ENCODE peak calls at places on chromosome 20, in nine cellular contexts. R is cardiac fibroblast, M is A549, I is neural progenitor cell, D is GM13976, X is heart right ventricle, W is breast epithelium, Z is endothelial cell, Q is HFFc6. A is an unnamed sample.

GRCh38 chr20:46402236-46402886 is 4.1 kb downstream of the ELMO2 start:
- DNase-seq in R (peak), M (no peak), I (no peak), D (no peak), X (no peak), W (no peak), Z (no peak), Q (peak), A (no peak)

GRCh38 chr20:16205505-16205904 is 367.7 kb downstream of the KIF16B start:
- DNase-seq in R (no peak), M (no peak), I (no peak), D (no peak), X (no peak), W (no peak), Z (no peak), Q (no peak), A (no peak)

GRCh38 chr20:61901421-61902212 is 164.1 kb downstream of the TAF4 start:
- DNase-seq in R (no peak), M (no peak), I (no peak), D (no peak), X (no peak), W (no peak), Z (no peak), Q (peak), A (peak)

GRCh38 chr20:47220161-47220582 is 136.3 kb downstream of the ZMYND8 start:
- DNase-seq in R (peak), M (peak), I (peak), D (peak), X (no peak), W (no peak), Z (peak), Q (peak), A (peak)

GRCh38 chr20:4657096-4657495 is 64.6 kb upstream of the PRND start:
- DNase-seq in R (no peak), M (no peak), I (no peak), D (no peak), X (no peak), W (no peak), Z (no peak), Q (no peak), A (no peak)

GRCh38 chr20:41632896-41633295 is 14.7 kb upstream of the CHD6 start:
- DNase-seq in R (peak), M (no peak), I (no peak), D (no peak), X (no peak), W (no peak), Z (no peak), Q (peak), A (no peak)

GRCh38 chr20:48725589-48725991 is 102.2 kb downstream of the PREX1 start:
- DNase-seq in R (peak), M (peak), I (no peak), D (no peak), X (no peak), W (no peak), Z (no peak), Q (peak), A (no peak)

GRCh38 chr20:9515761-9516657 is 1.6 kb downstream of the LAMP5 start:
- DNase-seq in R (peak), M (no peak), I (peak), D (no peak), X (peak), W (no peak), Z (no peak), Q (no peak), A (peak)

GRCh38 chr20:16803965-16804792 is 56.0 kb downstream of the OTOR start:
- DNase-seq in R (peak), M (peak), I (peak), D (peak), X (peak), W (no peak), Z (peak), Q (peak), A (peak)

GRCh38 chr20:24605937-24606455 is 136.6 kb downstream of the SYNDIG1 start:
- DNase-seq in R (no peak), M (no peak), I (no peak), D (no peak), X (no peak), W (no peak), Z (no peak), Q (no peak), A (no peak)

GRCh38 chr20:47962286-47962685 is 177.0 kb upstream of the SULF2 start:
- DNase-seq in R (no peak), M (no peak), I (no peak), D (no peak), X (no peak), W (no peak), Z (no peak), Q (no peak), A (no peak)

GRCh38 chr20:58254890-58255289 is 26.4 kb upstream of the ANKRD60 start:
- DNase-seq in R (no peak), M (no peak), I (no peak), D (no peak), X (no peak), W (no peak), Z (no peak), Q (no peak), A (no peak)

GRCh38 chr20:18094191-18094590 is 36.5 kb upstream of the OVOL2 start:
- DNase-seq in R (no peak), M (no peak), I (no peak), D (no peak), X (no peak), W (no peak), Z (no peak), Q (no peak), A (no peak)

GRCh38 chr20:34095825-34096224 is 16.2 kb downstream of the EIF2S2 start:
- DNase-seq in R (no peak), M (no peak), I (no peak), D (no peak), X (no peak), W (no peak), Z (no peak), Q (no peak), A (no peak)
- TF ChIP-seq CTCF in R (no peak), M (no peak), I (no peak), D (no peak), X (no peak), W (no peak), Z (no peak), Q (no peak), A (no peak)

GRCh38 chr20:37317316-37317715 is 27.9 kb downstream of the MANBAL start:
- DNase-seq in R (no peak), M (no peak), I (no peak), D (no peak), X (no peak), W (no peak), Z (no peak), Q (no peak), A (no peak)

GRCh38 chr20:37319120-37319717 is 26.7 kb upstream of the SRC start:
- DNase-seq in R (no peak), M (no peak), I (peak), D (no peak), X (no peak), W (no peak), Z (no peak), Q (peak), A (no peak)

GRCh38 chr20:37316775-37317170 is 27.3 kb downstream of the MANBAL start:
- DNase-seq in R (no peak), M (no peak), I (no peak), D (no peak), X (no peak), W (no peak), Z (no peak), Q (no peak), A (no peak)

GRCh38 chr20:37316116-37316774 is 26.8 kb downstream of the MANBAL start:
- DNase-seq in R (no peak), M (no peak), I (peak), D (peak), X (no peak), W (no peak), Z (no peak), Q (no peak), A (peak)

DNA sequence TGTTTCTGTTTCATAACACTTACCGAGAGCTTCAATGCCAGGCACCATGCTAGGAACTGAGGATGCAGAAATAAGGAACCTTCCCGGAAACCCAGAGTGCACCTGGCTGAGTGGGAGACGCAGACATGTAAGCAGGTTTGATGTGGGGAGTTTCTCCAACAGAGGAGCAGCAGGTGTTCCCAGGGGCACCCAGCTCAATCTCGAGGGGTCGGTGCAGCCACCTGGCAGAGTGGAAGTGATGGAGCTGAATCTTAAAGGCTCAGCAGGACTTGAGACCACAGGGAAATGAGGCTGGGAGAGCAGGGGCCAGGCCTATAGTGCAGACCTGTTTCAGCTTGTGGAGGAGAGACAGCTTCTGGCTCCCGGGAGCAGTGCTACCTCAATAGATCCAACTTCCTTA is 27.9 kb upstream of the SRC start:
- DNase-seq in R (no peak), M (no peak), I (no peak), D (no peak), X (no peak), W (no peak), Z (no peak), Q (no peak), A (no peak)
- TF ChIP-seq CTCF in R (no peak), M (no peak), I (no peak), D (no peak), X (no peak), W (no peak), Z (no peak), Q (no peak), A (no peak)

DNA sequence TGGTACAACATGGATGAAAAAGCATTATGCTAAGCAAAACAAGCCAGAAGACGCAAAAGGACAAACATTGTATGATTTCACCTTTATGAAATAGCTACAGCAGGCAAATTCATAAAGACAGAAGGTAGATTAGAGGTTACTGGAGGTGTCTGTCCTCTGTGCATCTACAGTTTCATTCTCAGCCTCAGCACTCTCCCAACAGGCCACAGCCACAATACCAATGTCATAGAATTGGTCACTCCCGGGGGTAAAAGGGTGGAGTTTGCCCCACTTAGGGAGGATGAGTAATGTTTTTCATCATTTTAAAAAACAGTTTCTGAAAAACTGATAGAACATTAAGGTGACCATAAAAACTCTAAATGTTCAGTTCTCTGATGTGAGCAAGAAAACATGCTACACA is 17.2 kb upstream of the TMX4 start:
- DNase-seq in R (no peak), M (no peak), I (no peak), D (no peak), X (no peak), W (no peak), Z (no peak), Q (no peak), A (no peak)
- TF ChIP-seq CTCF in R (no peak), M (no peak), I (no peak), D (no peak), X (no peak), W (no peak), Z (no peak), Q (no peak), A (no peak)

GRCh38 chr20:53425930-53426329 is 167.7 kb downstream of the ZNF217 start:
- DNase-seq in R (no peak), M (no peak), I (no peak), D (no peak), X (no peak), W (no peak), Z (no peak), Q (no peak), A (no peak)

GRCh38 chr20:53425481-53425880 is 168.2 kb downstream of the ZNF217 start:
- DNase-seq in R (no peak), M (no peak), I (no peak), D (no peak), X (no peak), W (no peak), Z (no peak), Q (no peak), A (no peak)

GRCh38 chr20:53421343-53421742 is 172.3 kb downstream of the ZNF217 start:
- DNase-seq in R (no peak), M (no peak), I (no peak), D (no peak), X (no peak), W (no peak), Z (no peak), Q (no peak), A (no peak)

GRCh38 chr20:53422039-53422438 is 171.6 kb downstream of the ZNF217 start:
- DNase-seq in R (no peak), M (no peak), I (no peak), D (no peak), X (no peak), W (no peak), Z (no peak), Q (no peak), A (no peak)

GRCh38 chr20:53423587-53424146 is 170.0 kb downstream of the ZNF217 start:
- DNase-seq in R (no peak), M (no peak), I (no peak), D (no peak), X (no peak), W (no peak), Z (no peak), Q (no peak), A (no peak)
- TF ChIP-seq CTCF in R (no peak), M (no peak), I (no peak), D (no peak), X (no peak), W (no peak), Z (no peak), Q (no peak), A (no peak)

DNA sequence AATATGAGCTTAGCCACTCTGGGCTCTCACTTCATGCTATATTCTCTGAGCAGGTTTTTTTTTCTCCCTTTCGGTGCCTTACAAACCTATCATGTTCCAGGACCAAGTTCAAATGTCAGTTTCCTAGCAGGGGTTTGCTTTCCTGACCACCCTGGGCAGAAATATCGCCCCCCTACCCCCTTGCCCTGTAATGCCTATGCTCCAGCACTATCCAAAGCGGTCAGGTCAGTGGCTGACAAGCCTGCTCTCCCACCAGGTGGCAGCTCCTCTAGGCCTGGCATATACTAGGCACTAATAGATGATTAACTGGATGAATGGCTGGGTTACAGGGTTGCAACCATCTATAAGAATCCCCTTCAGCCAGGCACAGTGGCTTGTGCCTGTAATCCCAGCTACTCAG is 25.7 kb upstream of the AAR2 start:
- DNase-seq in R (no peak), M (no peak), I (no peak), D (no peak), X (no peak), W (no peak), Z (no peak), Q (no peak), A (no peak)
- TF ChIP-seq CTCF in R (no peak), M (no peak), I (no peak), D (no peak), X (no peak), W (no peak), Z (no peak), Q (peak), A (no peak)

DNA sequence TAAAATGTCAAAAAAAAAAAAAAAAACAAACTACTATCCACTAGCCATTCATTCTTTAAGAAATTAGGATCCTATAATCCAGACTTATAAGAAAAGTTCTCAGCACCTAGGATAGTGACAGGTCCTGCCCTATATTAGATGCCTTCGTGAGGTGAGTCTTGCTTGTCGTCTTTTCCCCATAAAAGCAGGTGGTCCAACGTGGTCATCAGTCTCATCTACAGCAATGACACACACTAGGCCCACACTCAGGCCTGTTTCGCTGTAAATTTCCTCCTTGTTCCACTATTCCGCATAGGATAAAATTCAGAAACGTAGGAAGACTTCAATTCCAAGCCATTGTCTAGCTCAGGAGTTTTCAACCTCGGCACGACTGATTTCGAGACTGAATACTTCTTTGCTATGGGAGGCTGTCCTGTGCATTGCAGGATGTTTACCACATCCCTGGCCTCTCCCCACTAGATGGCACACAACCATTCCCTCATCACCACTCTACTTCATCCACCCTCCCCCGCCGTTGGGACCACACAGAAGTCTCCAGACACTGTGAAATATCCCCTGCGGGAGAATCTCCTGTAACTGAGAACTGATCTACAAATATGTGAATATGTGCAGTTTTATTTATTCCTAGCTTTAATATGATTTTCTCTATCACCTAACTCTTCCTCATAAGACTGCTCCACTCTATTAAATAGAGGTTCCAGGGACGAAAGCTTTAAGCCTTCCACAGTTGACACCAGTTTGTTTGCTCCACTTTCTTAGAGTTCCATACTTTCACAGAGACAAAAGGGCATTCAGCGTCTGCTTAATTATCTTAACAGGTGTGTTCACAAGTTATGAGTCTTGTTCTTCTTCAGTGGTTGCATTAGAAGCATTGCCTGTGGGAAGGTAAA is 346.3 kb downstream of the BMP2 start:
- DNase-seq in R (peak), M (peak), I (peak), D (no peak), X (peak), W (no peak), Z (peak), Q (no peak), A (peak)
- TF ChIP-seq CTCF in R (peak), M (peak), I (peak), D (no peak), X (peak), W (no peak), Z (peak), Q (no peak), A (peak)

GRCh38 chr20:51360451-51361230 is 181.9 kb downstream of the NFATC2 start:
- DNase-seq in R (peak), M (peak), I (no peak), D (no peak), X (no peak), W (no peak), Z (no peak), Q (peak), A (no peak)
- TF ChIP-seq CTCF in R (no peak), M (no peak), I (no peak), D (no peak), X (no peak), W (no peak), Z (no peak), Q (no peak), A (no peak)

DNA sequence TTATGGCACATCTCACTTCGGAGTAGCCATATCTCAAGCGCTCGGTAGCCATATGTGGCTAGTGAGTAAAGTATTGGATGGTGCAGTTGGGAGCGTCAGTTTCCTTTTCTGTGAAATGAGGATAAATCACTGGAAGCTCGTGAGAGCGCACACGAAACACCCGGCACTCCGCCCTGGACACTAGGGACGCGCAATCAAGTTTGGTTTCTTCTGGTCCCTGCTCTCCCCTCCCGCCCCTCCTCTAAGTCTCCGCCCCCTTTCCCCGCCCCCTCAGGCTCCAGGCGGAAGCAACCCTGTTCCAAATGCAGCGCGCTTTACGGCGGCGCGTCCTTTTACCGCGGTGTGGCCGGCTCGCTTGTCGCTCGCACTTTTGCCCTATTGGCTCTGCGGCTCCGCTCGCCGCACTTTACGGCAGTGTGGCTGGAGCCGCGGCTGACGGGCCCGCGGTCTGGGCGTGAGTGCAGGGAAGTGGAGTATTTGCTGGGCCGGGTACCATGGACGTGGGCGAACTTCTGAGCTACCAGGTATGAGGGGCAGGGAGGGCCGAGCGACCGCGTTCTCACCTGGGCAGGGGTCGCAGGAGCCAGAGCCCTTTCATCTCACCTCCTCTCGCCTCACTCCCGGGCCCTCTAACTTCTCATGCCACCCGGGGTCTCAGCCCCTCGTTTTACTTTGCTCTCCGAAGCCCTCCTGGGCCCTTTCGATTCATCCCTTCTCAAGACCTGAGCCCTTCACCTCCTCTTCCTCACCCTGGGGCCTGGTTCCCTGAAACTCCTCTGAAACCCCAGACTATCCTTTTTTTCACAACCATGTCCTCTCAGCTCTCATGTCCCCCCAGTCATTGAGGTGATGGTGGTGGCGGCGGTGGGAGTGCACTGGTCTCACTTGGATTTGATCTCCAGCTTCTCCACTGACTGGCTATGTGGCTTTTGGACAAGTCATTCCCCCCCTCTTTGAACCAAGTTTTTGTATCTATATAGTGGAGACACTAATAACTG is at the start of gene CTNNBL1:
- DNase-seq in R (peak), M (peak), I (peak), D (peak), X (peak), W (peak), Z (peak), Q (peak), A (peak)
- TF ChIP-seq CTCF in R (no peak), M (no peak), I (no peak), D (no peak), X (no peak), W (no peak), Z (no peak), Q (no peak), A (no peak)

A was measured in nephron progenitor cell.